ENCODE peak calls at places on chromosomes 4 and X, in six cellular contexts. W, M, V, N, U and S are unnamed samples.

GRCh38 chrX:148361641-148362040 is 138.8 kb upstream of the AFF2 start:
- DNase-seq in W (no peak), U (no peak), V (no peak), N (no peak), M (no peak), S (no peak)

GRCh38 chr4:67929447-67929846 is 33.8 kb downstream of the TMPRSS11A start:
- DNase-seq in V (no peak), M (no peak), W (no peak), N (no peak), U (no peak), S (peak; percentile 91)

GRCh38 chr4:5918331-5919030 is 25.6 kb upstream of the CRMP1 start:
- DNase-seq in U (no peak), V (no peak), M (no peak), N (no peak), W (no peak), S (no peak)

GRCh38 chrX:22135171-22135711 is 103.1 kb downstream of the PHEX start:
- DNase-seq in M (no peak), U (no peak), N (no peak), V (no peak), W (peak; percentile 75), S (peak; percentile 78)

GRCh38 chr4:108166441-108167315 is 2.1 kb downstream of the LEF1 start:
- DNase-seq in M (peak; percentile 21), W (no peak), U (peak; percentile 28), N (peak; percentile 62), V (no peak), S (no peak)

GRCh38 chr4:66574145-66574978 is 904.1 kb upstream of the EPHA5 start:
- DNase-seq in U (no peak), N (no peak), V (no peak), W (peak; percentile 71), M (no peak), S (peak; percentile 6)

GRCh38 chr4:184313058-184313709 is 95.5 kb upstream of the ENPP6 start:
- DNase-seq in M (no peak), W (no peak), U (no peak), V (no peak), N (no peak), S (no peak)

GRCh38 chrX:136086521-136086920 is 60.8 kb upstream of the FHL1 start:
- DNase-seq in N (no peak), U (no peak), M (no peak), W (peak; percentile 67), V (no peak), S (peak; percentile 16)

GRCh38 chr4:26235500-26235899 is 85.3 kb upstream of the RBPJ start:
- DNase-seq in M (peak; percentile 60), N (no peak), W (peak; percentile 66), U (no peak), V (no peak), S (peak; percentile 92)

GRCh38 chr4:173699841-173700475 is 169.9 kb upstream of the HAND2 start:
- DNase-seq in M (no peak), U (no peak), V (no peak), N (no peak), W (no peak), S (no peak)

GRCh38 chrX:132592880-132593279 is 104.0 kb upstream of the MBNL3 start:
- DNase-seq in M (no peak), W (peak; percentile 26), U (peak; percentile 24), V (no peak), N (no peak), S (no peak)

GRCh38 chrX:12996934-12997435 is 22.1 kb downstream of the TMSB4X start:
- DNase-seq in V (no peak), M (no peak), U (no peak), N (no peak), W (no peak), S (no peak)

GRCh38 chr4:165814256-165815010 is 58.6 kb upstream of the TLL1 start:
- DNase-seq in V (no peak), M (no peak), W (peak; percentile 4), U (no peak), N (no peak), S (peak; percentile 48)

GRCh38 chr4:26406346-26406975 is 83.8 kb downstream of the CCKAR start:
- DNase-seq in M (no peak), U (no peak), N (no peak), V (no peak), W (no peak), S (peak; percentile 38)

GRCh38 chrX:74923942-74924448 is 1.3 kb downstream of the NEXMIF start:
- DNase-seq in M (peak; percentile 16), W (no peak), N (peak; percentile 37), V (no peak), U (peak; percentile 4), S (no peak)

GRCh38 chr4:107863850-107864371 is 39.2 kb downstream of the SGMS2 start:
- DNase-seq in N (peak; percentile 41), U (no peak), V (no peak), W (peak; percentile 69), M (peak; percentile 73), S (peak; percentile 84)

GRCh38 chr4:145808021-145808650 is 128.2 kb downstream of the C4orf51 start:
- DNase-seq in N (no peak), V (peak; percentile 66), M (no peak), U (peak; percentile 7), W (peak; percentile 97), S (peak; percentile 97)

GRCh38 chr4:53714377-53715140 is 123.3 kb upstream of the LNX1 start:
- DNase-seq in N (no peak), W (peak; percentile 40), V (no peak), U (no peak), M (no peak), S (no peak)

GRCh38 chr4:89172865-89173264 is 61.5 kb downstream of the TIGD2 start:
- DNase-seq in V (no peak), W (no peak), N (no peak), M (no peak), U (no peak), S (no peak)
- TF ChIP-seq CTCF in V (no peak), W (no peak), N (no peak), M (no peak), U (no peak), S (no peak)

GRCh38 chr4:144646523-144647094 is 653 bp downstream of the HHIP start:
- DNase-seq in V (peak; percentile 36), M (no peak), U (peak; percentile 37), W (peak; percentile 24), N (peak; percentile 41), S (peak; percentile 13)

GRCh38 chr4:144645621-144646522 is at the start of gene HHIP:
- DNase-seq in W (peak; percentile 83), M (peak; percentile 25), N (peak; percentile 76), U (peak; percentile 42), V (peak; percentile 15), S (peak; percentile 18)

GRCh38 chr4:144645102-144645469 is 870 bp upstream of the HHIP start:
- DNase-seq in M (no peak), N (no peak), W (peak; percentile 19), U (no peak), V (no peak), S (no peak)

GRCh38 chr4:144648042-144648441 is 2.1 kb downstream of the HHIP start:
- DNase-seq in V (no peak), W (peak; percentile 17), U (no peak), M (no peak), N (no peak), S (no peak)

GRCh38 chr4:144647095-144647959 is 1.4 kb downstream of the HHIP start:
- DNase-seq in N (no peak), V (peak; percentile 5), W (peak; percentile 77), M (no peak), U (peak; percentile 13), S (no peak)
- TF ChIP-seq CTCF in N (no peak), V (no peak), W (peak; percentile 20), M (no peak), U (no peak), S (no peak)

GRCh38 chrX:143788265-143788664 is 67.7 kb upstream of the SPANXN2 start:
- DNase-seq in W (peak; percentile 23), U (no peak), V (no peak), M (no peak), N (no peak), S (peak; percentile 52)
- TF ChIP-seq CTCF in W (peak; percentile 53), U (no peak), V (peak; percentile 8), M (no peak), N (no peak), S (peak; percentile 73)

GRCh38 chr4:10160280-10160856 is 43.8 kb upstream of the WDR1 start:
- DNase-seq in W (peak; percentile 65), N (no peak), V (no peak), M (no peak), U (peak; percentile 22), S (peak; percentile 20)
- TF ChIP-seq CTCF in W (peak; percentile 54), N (no peak), V (no peak), M (peak; percentile 42), U (no peak), S (no peak)

GRCh38 chrX:8042304-8042703 is 115.1 kb upstream of the PNPLA4 start:
- DNase-seq in N (no peak), V (peak; percentile 1), U (no peak), W (peak; percentile 1), M (no peak), S (peak; percentile 27)
- TF ChIP-seq CTCF in N (peak; percentile 32), V (no peak), U (peak; percentile 27), W (peak; percentile 9), M (no peak), S (peak; percentile 17)

GRCh38 chrX:86061407-86061806 is 14.0 kb upstream of the CHM start:
- DNase-seq in M (no peak), V (no peak), U (no peak), N (no peak), W (no peak), S (no peak)

DNA sequence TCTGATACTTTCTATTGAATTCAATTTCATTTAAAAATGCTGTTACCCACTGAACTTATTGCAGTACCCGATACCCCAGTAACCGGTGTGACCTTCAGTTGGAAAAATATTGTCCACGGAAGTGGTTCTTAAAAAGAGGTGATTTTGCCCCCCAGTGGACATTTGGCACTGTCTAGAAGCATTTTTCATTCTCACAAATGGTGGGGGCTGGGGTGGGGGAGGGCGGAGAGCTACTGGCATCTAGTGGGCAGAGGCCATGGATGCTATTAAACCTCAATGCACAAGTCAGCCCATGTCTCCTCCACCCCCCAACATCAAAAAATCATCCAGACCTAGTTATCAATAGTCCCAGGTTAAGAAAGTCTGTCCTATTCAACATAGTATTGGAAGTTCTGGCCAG is 19.6 kb upstream of the CHM start:
- DNase-seq in M (no peak), W (peak; percentile 27), V (no peak), N (no peak), U (no peak), S (no peak)
- TF ChIP-seq CTCF in M (no peak), W (peak; percentile 27), V (no peak), N (no peak), U (no peak), S (no peak)

GRCh38 chr4:7780751-7781348 is 158.8 kb downstream of the AFAP1 start:
- DNase-seq in W (no peak), V (no peak), N (no peak), M (no peak), U (no peak), S (no peak)
- TF ChIP-seq CTCF in W (no peak), V (no peak), N (no peak), M (no peak), U (no peak), S (no peak)